ENCODE peak calls at places on chromosomes 3 and 15, in ten cellular contexts. S is trophoblast cell; V is psoas muscle; X is heart right ventricle; I is body of pancreas; N is cardiac muscle cell; Z is PC-9; M is effector memory CD4-positive, alpha-beta T cell; Y is neuronal stem cell; W is right cardiac atrium. T is an unnamed sample. For H3K4me1 and H3K27me3, the result is how much of the 10 kb centered on the place peaks cover.

GRCh38 chr3:182959474-182960350 is 20.6 kb downstream of the DCUN1D1 start:
- DNase-seq in W (no peak), Z (no peak), I (no peak), M (no peak), S (no peak), V (no peak), N (no peak), X (no peak), Y (peak), T (no peak)

GRCh38 chr15:76576526-76577279 is 240.1 kb downstream of the ISL2 start:
- DNase-seq in W (peak), Y (no peak), I (peak), M (no peak), S (no peak), X (peak), Z (no peak), N (peak), V (peak), T (no peak)

GRCh38 chr15:67253517-67254237 is 784 bp downstream of the AAGAB start:
- DNase-seq in N (peak), V (no peak), Z (no peak), W (no peak), Y (peak), I (peak), X (no peak), S (peak), M (no peak), T (peak)

GRCh38 chr3:158768361-158768787 is 33.5 kb upstream of the MFSD1 start:
- DNase-seq in S (peak), M (no peak), Y (peak), W (peak), N (peak), I (peak), X (peak), V (peak), Z (peak), T (no peak)

GRCh38 chr3:147396709-147397046 is 9.7 kb downstream of the ZIC4 start:
- DNase-seq in N (no peak), Z (no peak), Y (no peak), W (no peak), V (no peak), I (no peak), M (no peak), S (no peak), X (no peak), T (no peak)

GRCh38 chr3:137992592-137992991 is 17.4 kb upstream of the CLDN18 start:
- DNase-seq in Z (no peak), W (no peak), S (no peak), X (no peak), I (no peak), N (peak), V (no peak), Y (no peak), M (no peak), T (no peak)

GRCh38 chr15:58475573-58476524 is 44.1 kb downstream of the LIPC start:
- DNase-seq in X (no peak), M (no peak), N (peak), Z (peak), Y (peak), W (peak), I (peak), V (peak), S (peak), T (peak)

GRCh38 chr3:47890037-47890831 is 87.3 kb downstream of the DHX30 start:
- DNase-seq in X (no peak), N (peak), W (no peak), S (no peak), Z (no peak), Y (peak), I (no peak), V (no peak), M (no peak), T (no peak)

GRCh38 chr3:188006726-188007393 is 147.1 kb upstream of the LPP start:
- DNase-seq in W (peak), V (peak), M (no peak), X (peak), S (no peak), N (peak), Z (no peak), Y (no peak), I (peak), T (no peak)

GRCh38 chr3:186783731-186784515 is 546 bp downstream of the EIF4A2 start:
- DNase-seq in W (peak), Y (peak), S (peak), N (peak), M (peak), I (peak), X (peak), Z (peak), V (peak), T (peak)

GRCh38 chr15:68658151-68658550 is 79.4 kb downstream of the CORO2B start:
- DNase-seq in M (no peak), Y (no peak), V (no peak), I (peak), W (no peak), S (no peak), X (no peak), N (no peak), Z (no peak), T (no peak)

GRCh38 chr3:140268610-140269009 is 333.6 kb downstream of the CLSTN2 start:
- DNase-seq in X (no peak), N (no peak), W (no peak), V (no peak), S (no peak), M (no peak), Z (no peak), Y (no peak), I (no peak), T (no peak)

GRCh38 chr3:125054436-125055164 is 1.2 kb downstream of the HEG1 start:
- DNase-seq in Z (no peak), X (no peak), V (no peak), W (no peak), S (peak), N (peak), I (no peak), Y (no peak), M (peak), T (no peak)

GRCh38 chr3:141050913-141051632 is at the start of gene SPSB4:
- DNase-seq in S (peak), M (no peak), Y (peak), Z (no peak), I (peak), X (peak), W (peak), V (peak), N (peak), T (no peak)

GRCh38 chr15:68958597-68958996 is 28.3 kb downstream of the SPESP1 start:
- DNase-seq in Z (no peak), S (no peak), Y (no peak), V (no peak), N (no peak), M (no peak), I (no peak), W (no peak), X (no peak), T (no peak)

GRCh38 chr15:36844453-36845094 is 255.8 kb downstream of the MEIS2 start:
- DNase-seq in M (no peak), V (no peak), N (peak), Z (no peak), X (no peak), S (no peak), W (no peak), Y (no peak), I (peak), T (no peak)

GRCh38 chr15:89115547-89115946 is 27.3 kb downstream of the ABHD2 start:
- DNase-seq in N (no peak), V (no peak), W (no peak), X (no peak), Z (peak), S (no peak), M (no peak), Y (no peak), I (peak), T (no peak)

GRCh38 chr15:47937834-47938233 is 183.0 kb upstream of the SLC24A5 start:
- DNase-seq in S (no peak), N (no peak), Z (no peak), W (no peak), V (no peak), X (no peak), M (no peak), Y (no peak), I (no peak), T (no peak)

GRCh38 chr3:134816623-134817022 is 21.6 kb downstream of the EPHB1 start:
- DNase-seq in V (no peak), Z (no peak), W (no peak), S (no peak), M (no peak), N (no peak), Y (no peak), I (no peak), X (no peak), T (no peak)

GRCh38 chr3:58260261-58260731 is 22.7 kb downstream of the ABHD6 start:
- DNase-seq in S (peak), I (no peak), W (no peak), X (no peak), M (no peak), N (peak), V (no peak), Z (peak), Y (no peak), T (no peak)

GRCh38 chr15:66069751-66070150 is 183.8 kb downstream of the MEGF11 start:
- DNase-seq in X (no peak), N (no peak), Z (no peak), M (no peak), W (no peak), I (no peak), V (no peak), S (no peak), Y (no peak), T (no peak)

GRCh38 chr3:142972092-142972753 is 8.7 kb upstream of the PAQR9 start:
- DNase-seq in W (no peak), I (no peak), X (no peak), M (no peak), Y (no peak), S (no peak), Z (no peak), V (no peak), N (no peak), T (no peak)

GRCh38 chr15:90232941-90233700 is 620 bp downstream of the CIB1 start:
- DNase-seq in Y (peak), N (peak), V (peak), Z (peak), M (peak), I (peak), X (peak), W (peak), S (peak), T (no peak)

GRCh38 chr3:133280591-133280990 is 119.3 kb upstream of the BFSP2 start:
- DNase-seq in S (no peak), X (no peak), W (no peak), V (no peak), Y (no peak), Z (no peak), N (no peak), M (no peak), I (no peak), T (no peak)

GRCh38 chr3:126446791-126447190 is 28.9 kb downstream of the ZXDC start:
- DNase-seq in I (no peak), V (no peak), M (no peak), Y (no peak), Z (no peak), S (no peak), W (no peak), X (no peak), N (no peak), T (no peak)

GRCh38 chr15:66292261-66293084 is 895 bp upstream of the DIS3L start:
- DNase-seq in I (peak), X (no peak), S (no peak), V (no peak), Y (no peak), W (no peak), M (no peak), N (no peak), Z (no peak), T (no peak)

GRCh38 chr15:40338041-40338657 is 2.6 kb downstream of the CCDC9B start:
- DNase-seq in Y (peak), I (peak), Z (peak), N (peak), V (peak), M (peak), S (peak), X (peak), W (peak), T (no peak)

GRCh38 chr15:84983711-84984110 is 2.1 kb downstream of the PDE8A start:
- DNase-seq in V (no peak), W (no peak), Y (no peak), Z (no peak), X (no peak), N (no peak), I (peak), S (no peak), M (no peak), T (no peak)

GRCh38 chr3:197841789-197842188 is 50.7 kb downstream of the LRCH3 start:
- DNase-seq in X (no peak), Y (no peak), V (no peak), Z (peak), I (no peak), S (no peak), N (no peak), W (no peak), M (no peak), T (no peak)

GRCh38 chr3:13543251-13543650 is 5.7 kb upstream of the FBLN2 start:
- DNase-seq in Y (no peak), M (no peak), W (peak), N (peak), V (peak), I (peak), S (peak), Z (peak), X (peak), T (no peak)

GRCh38 chr15:79743032-79743431 is 153.8 kb downstream of the MTHFS start:
- DNase-seq in S (peak), W (no peak), X (no peak), N (no peak), M (no peak), Y (no peak), V (no peak), I (no peak), Z (no peak), T (no peak)

GRCh38 chr3:13655074-13655913 is 106.4 kb downstream of the FBLN2 start:
- DNase-seq in N (peak), Z (no peak), X (peak), M (no peak), S (peak), Y (peak), W (peak), V (peak), I (peak), T (no peak)

GRCh38 chr15:89428246-89428645 is 68.1 kb downstream of the RHCG start:
- DNase-seq in I (no peak), V (no peak), X (no peak), Y (no peak), S (peak), N (no peak), M (no peak), W (no peak), Z (no peak), T (no peak)

GRCh38 chr3:64190517-64191515 is 34.5 kb downstream of the PRICKLE2 start:
- DNase-seq in M (no peak), N (peak), I (no peak), V (no peak), Y (no peak), W (no peak), Z (peak), X (no peak), S (peak), T (peak)

GRCh38 chr3:126476166-126476975 is 680 bp upstream of the ZXDC start:
- DNase-seq in X (peak), M (no peak), S (peak), Y (peak), I (peak), N (peak), V (no peak), W (peak), Z (peak), T (peak)

GRCh38 chr15:53716909-53717878 is 42.3 kb downstream of the WDR72 start:
- DNase-seq in V (no peak), I (no peak), N (peak), W (no peak), Z (no peak), Y (no peak), S (peak), X (no peak), M (no peak), T (no peak)

GRCh38 chr15:80496101-80496500 is 91.9 kb downstream of the ARNT2 start:
- DNase-seq in W (no peak), N (no peak), X (no peak), V (no peak), Y (no peak), S (no peak), M (no peak), I (no peak), Z (no peak), T (no peak)

GRCh38 chr3:157376596-157377300 is 59.9 kb upstream of the PTX3 start:
- DNase-seq in X (no peak), S (no peak), Z (no peak), N (no peak), Y (peak), I (no peak), M (no peak), W (no peak), V (no peak), T (no peak)
- H3K4me1 ChIP-seq in X (under half), S (under half), Z (under half), N (under half), Y (under half), I (under half), M (under half), W (under half), V (under half), T (under half)

DNA sequence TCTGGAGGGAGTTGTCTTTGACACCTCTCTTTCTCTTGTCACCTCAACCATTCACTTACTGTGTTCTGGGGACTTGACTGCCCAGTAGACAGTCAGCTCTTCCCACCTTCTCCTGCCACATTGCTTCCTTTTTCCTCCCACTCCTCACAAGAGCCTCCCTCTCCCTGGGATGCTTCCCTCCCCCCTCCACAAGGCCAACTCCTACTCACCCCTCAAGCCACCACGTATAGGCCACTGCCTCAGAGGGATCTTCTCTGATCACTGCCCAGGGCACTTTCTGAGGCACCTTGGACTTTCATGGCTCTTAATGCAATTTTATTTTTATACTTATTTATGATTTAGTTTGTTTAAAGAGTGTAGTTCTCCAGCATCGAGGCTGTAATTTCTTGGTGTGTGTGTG is 23.2 kb downstream of the THSD4 start:
- DNase-seq in V (no peak), I (no peak), X (no peak), Y (no peak), M (no peak), Z (no peak), S (no peak), W (no peak), N (no peak), T (no peak)
- H3K27ac ChIP-seq in V (no peak), I (peak), X (peak), Y (no peak), M (no peak), Z (no peak), S (no peak), W (no peak), N (no peak), T (no peak)

GRCh38 chr3:129058441-129059194 is 2.0 kb upstream of the GP9 start:
- DNase-seq in Y (no peak), V (no peak), Z (no peak), S (no peak), M (no peak), W (no peak), I (peak), N (no peak), X (no peak), T (peak)
- H3K27me3 ChIP-seq in Y (under half), V (under half), Z (under half), S (under half), M (under half), W (under half), I (under half), N (under half), X (under half), T (under half)

DNA sequence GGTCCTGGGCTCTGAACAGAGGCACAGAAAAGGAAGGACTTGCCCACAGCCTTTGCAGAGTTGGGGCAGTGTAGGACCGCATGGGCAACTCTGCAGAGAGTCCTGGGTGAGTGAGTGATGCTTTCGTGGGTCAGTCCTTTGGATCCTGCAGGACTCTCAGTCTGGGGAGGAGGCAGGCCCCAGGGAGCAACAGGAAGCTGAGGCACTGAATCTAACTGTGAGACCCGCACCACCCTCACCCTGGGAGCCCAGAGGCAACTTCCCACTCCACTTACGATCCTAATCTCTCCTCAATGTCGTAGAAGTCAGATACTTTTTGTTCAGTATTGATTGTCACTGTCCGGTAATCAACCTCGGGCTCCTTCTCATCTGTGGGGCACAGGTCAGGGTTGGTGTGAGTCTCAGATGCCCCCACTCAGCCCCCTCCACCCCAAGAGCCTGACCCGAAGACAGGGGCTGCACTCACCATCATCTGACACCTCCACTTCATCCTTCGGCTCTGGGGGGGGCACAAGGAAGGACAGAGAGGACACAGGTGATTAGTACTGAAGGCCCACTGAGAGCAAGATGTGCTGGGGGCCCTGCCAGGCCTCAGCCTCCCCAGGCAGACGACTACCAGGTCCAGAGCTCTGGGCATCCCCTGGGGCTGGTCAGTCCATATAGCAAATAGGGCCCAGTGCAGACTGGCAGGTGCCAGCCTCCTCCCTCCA is 64.0 kb upstream of the HACD2 start:
- DNase-seq in W (no peak), I (no peak), Y (no peak), N (no peak), S (peak), X (no peak), V (no peak), Z (no peak), M (no peak), T (no peak)
- H3K4me1 ChIP-seq in W (under half), I (under half), Y (under half), N (under half), S (under half), X (under half), V (under half), Z (under half), M (under half), T (under half)

GRCh38 chr3:66597316-66597863 is 96.6 kb upstream of the LRIG1 start:
- DNase-seq in V (no peak), Y (no peak), Z (no peak), M (no peak), W (no peak), X (no peak), S (no peak), N (no peak), I (no peak), T (no peak)

GRCh38 chr3:66593978-66594377 is 93.2 kb upstream of the LRIG1 start:
- DNase-seq in Y (no peak), N (peak), Z (peak), S (peak), W (no peak), I (no peak), X (no peak), V (no peak), M (no peak), T (peak)

GRCh38 chr3:66592061-66592875 is 91.4 kb upstream of the LRIG1 start:
- DNase-seq in Y (peak), N (no peak), S (no peak), V (no peak), W (no peak), I (no peak), X (no peak), M (no peak), Z (no peak), T (no peak)

GRCh38 chr3:66588340-66588847 is 87.6 kb upstream of the LRIG1 start:
- DNase-seq in Z (no peak), V (no peak), M (no peak), W (no peak), N (no peak), I (no peak), Y (no peak), X (no peak), S (no peak), T (no peak)

DNA sequence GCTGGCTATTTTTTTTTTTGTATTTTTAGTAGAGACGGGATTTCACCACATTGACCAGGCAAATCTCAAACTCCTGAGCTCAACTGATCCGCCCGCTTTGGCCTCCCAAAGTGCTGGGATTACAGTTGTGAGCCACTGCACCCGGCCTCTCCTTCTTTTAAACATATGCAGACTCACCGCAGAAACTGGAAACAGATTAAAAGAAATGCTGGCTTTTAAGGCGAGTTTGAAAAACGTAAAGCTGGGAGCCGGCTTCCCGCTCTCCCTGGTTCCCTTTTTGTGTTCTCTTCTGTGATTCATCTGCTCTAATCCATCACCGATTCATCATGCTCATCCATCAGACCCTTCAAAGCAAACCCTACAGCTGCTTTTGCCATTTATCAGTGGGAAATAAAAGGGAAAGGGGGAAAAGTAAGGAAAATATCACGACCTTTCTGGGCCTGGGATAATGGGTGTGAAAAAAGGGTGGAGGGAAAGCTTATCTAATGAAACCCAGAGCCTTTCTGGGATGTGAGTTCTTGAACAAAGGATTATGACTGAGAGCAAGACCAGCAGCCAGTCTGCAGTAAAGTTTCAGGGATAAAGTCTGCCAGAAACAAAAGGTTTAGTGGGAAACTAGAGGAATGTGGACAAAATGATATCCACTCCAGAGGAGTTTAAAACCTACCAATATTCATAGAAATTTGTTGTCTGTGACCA is 92.3 kb upstream of the LRIG1 start:
- DNase-seq in X (no peak), M (no peak), S (no peak), Y (peak), V (no peak), W (no peak), Z (no peak), I (no peak), N (no peak), T (no peak)
- H3K27ac ChIP-seq in X (no peak), M (no peak), S (no peak), Y (peak), V (no peak), W (no peak), Z (peak), I (no peak), N (no peak), T (no peak)

T was measured in foreskin keratinocyte.